ENCODE peak calls at places on chromosomes 3 and 15, in five cellular contexts. One of them, this sample, is unnamed.

GRCh38 chr3:105752791-105753415 is 115.9 kb downstream of the CBLB start:
- DNase-seq in AG09309: no peak
- DNase-seq in fibroblast of mammary gland: no peak
- DNase-seq in activated B cell treated with CpG ODN at 0.5 μM for 24 hours: no peak
- DNase-seq in kidney epithelial cell: no peak
- DNase-seq in this sample: no peak

GRCh38 chr3:121493431-121493830 is 52.4 kb downstream of the POLQ start:
- DNase-seq in kidney epithelial cell: no peak
- DNase-seq in AG09309: no peak
- DNase-seq in fibroblast of mammary gland: no peak
- DNase-seq in activated B cell treated with CpG ODN at 0.5 μM for 24 hours: no peak
- DNase-seq in this sample: no peak

GRCh38 chr3:45145681-45146614 is at the start of gene CDCP1:
- DNase-seq in activated B cell treated with CpG ODN at 0.5 μM for 24 hours: no peak
- DNase-seq in fibroblast of mammary gland: no peak
- DNase-seq in AG09309: no peak
- DNase-seq in kidney epithelial cell: no peak
- DNase-seq in this sample: no peak

GRCh38 chr3:65342084-65342683 is 654.4 kb upstream of the ADAMTS9 start:
- DNase-seq in activated B cell treated with CpG ODN at 0.5 μM for 24 hours: no peak
- DNase-seq in fibroblast of mammary gland: peak; percentile 50
- DNase-seq in kidney epithelial cell: no peak
- DNase-seq in AG09309: no peak
- DNase-seq in this sample: no peak

GRCh38 chr3:140164156-140164555 is 229.2 kb downstream of the CLSTN2 start:
- DNase-seq in activated B cell treated with CpG ODN at 0.5 μM for 24 hours: no peak
- DNase-seq in AG09309: no peak
- DNase-seq in fibroblast of mammary gland: no peak
- DNase-seq in kidney epithelial cell: no peak
- DNase-seq in this sample: no peak

GRCh38 chr3:126971891-126972351 is 11.0 kb upstream of the PLXNA1 start:
- DNase-seq in AG09309: no peak
- DNase-seq in kidney epithelial cell: no peak
- DNase-seq in activated B cell treated with CpG ODN at 0.5 μM for 24 hours: peak; percentile 41
- DNase-seq in fibroblast of mammary gland: peak; percentile 95
- DNase-seq in this sample: no peak

GRCh38 chr15:52003710-52004109 is 15.3 kb upstream of the MAPK6 start:
- DNase-seq in kidney epithelial cell: no peak
- DNase-seq in AG09309: no peak
- DNase-seq in activated B cell treated with CpG ODN at 0.5 μM for 24 hours: no peak
- DNase-seq in fibroblast of mammary gland: no peak
- DNase-seq in this sample: no peak

GRCh38 chr15:92473784-92474183 is 80.1 kb downstream of the ST8SIA2 start:
- DNase-seq in fibroblast of mammary gland: no peak
- DNase-seq in AG09309: no peak
- DNase-seq in kidney epithelial cell: no peak
- DNase-seq in activated B cell treated with CpG ODN at 0.5 μM for 24 hours: no peak
- DNase-seq in this sample: no peak

GRCh38 chr3:187967097-187967496 is 186.9 kb upstream of the LPP start:
- DNase-seq in activated B cell treated with CpG ODN at 0.5 μM for 24 hours: no peak
- DNase-seq in fibroblast of mammary gland: no peak
- DNase-seq in AG09309: no peak
- DNase-seq in kidney epithelial cell: no peak
- DNase-seq in this sample: no peak

GRCh38 chr3:45792516-45793172 is 3.7 kb downstream of the SLC6A20 start:
- DNase-seq in AG09309: no peak
- DNase-seq in kidney epithelial cell: no peak
- DNase-seq in activated B cell treated with CpG ODN at 0.5 μM for 24 hours: no peak
- DNase-seq in fibroblast of mammary gland: no peak
- DNase-seq in this sample: peak; percentile 47

GRCh38 chr3:59680916-59681315 is 631.1 kb upstream of the CFAP20DC start:
- DNase-seq in activated B cell treated with CpG ODN at 0.5 μM for 24 hours: no peak
- DNase-seq in AG09309: no peak
- DNase-seq in kidney epithelial cell: no peak
- DNase-seq in fibroblast of mammary gland: no peak
- DNase-seq in this sample: no peak

GRCh38 chr3:181698263-181698944 is 13.3 kb upstream of the SOX2 start:
- DNase-seq in kidney epithelial cell: no peak
- DNase-seq in activated B cell treated with CpG ODN at 0.5 μM for 24 hours: no peak
- DNase-seq in fibroblast of mammary gland: peak; percentile 28
- DNase-seq in AG09309: no peak
- DNase-seq in this sample: no peak

GRCh38 chr15:58146734-58147133 is 8.6 kb downstream of the AQP9 start:
- DNase-seq in activated B cell treated with CpG ODN at 0.5 μM for 24 hours: no peak
- DNase-seq in kidney epithelial cell: peak; percentile 89
- DNase-seq in AG09309: no peak
- DNase-seq in fibroblast of mammary gland: peak; percentile 80
- DNase-seq in this sample: no peak

DNA sequence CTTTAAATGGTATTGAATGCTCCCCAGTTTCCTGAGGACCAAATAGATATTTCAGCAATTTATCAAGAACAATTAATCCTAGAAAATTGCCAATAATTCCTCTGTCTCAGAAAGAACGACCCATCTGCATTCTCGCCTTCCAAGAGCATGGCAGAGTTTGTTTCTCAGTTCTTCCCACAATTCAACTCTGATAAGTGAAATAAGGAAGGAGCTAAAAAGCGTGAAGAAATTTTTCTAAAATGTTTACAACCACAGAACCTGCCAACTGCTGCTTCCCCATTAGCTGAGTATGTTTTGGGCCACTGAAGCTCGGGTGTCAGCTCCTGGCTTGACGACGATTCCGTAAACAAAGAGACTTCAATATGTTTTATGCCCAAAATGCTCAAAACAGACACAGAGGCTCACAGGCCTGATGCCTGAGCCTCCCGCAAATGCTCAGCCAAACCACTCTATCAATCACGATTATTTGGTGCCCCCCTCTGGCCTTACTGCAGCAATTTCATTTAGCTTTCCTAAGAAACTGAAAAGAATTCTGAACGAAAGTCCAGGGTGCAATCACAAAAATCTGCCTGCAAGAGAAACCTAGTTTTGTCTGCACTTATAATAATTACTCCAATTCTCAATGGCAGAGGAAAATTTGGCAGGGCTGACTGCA is 259.2 kb upstream of the CCDC54 start:
- DNase-seq in activated B cell treated with CpG ODN at 0.5 μM for 24 hours: no peak
- DNase-seq in kidney epithelial cell: peak; percentile 18
- DNase-seq in AG09309: peak; percentile 51
- DNase-seq in fibroblast of mammary gland: peak; percentile 86
- DNase-seq in this sample: no peak
- TF ChIP-seq CTCF in activated B cell treated with CpG ODN at 0.5 μM for 24 hours: no peak
- TF ChIP-seq CTCF in kidney epithelial cell: peak; percentile 54
- TF ChIP-seq CTCF in AG09309: peak; percentile 70
- TF ChIP-seq CTCF in fibroblast of mammary gland: peak; percentile 60
- TF ChIP-seq CTCF in this sample: peak; percentile 75

DNA sequence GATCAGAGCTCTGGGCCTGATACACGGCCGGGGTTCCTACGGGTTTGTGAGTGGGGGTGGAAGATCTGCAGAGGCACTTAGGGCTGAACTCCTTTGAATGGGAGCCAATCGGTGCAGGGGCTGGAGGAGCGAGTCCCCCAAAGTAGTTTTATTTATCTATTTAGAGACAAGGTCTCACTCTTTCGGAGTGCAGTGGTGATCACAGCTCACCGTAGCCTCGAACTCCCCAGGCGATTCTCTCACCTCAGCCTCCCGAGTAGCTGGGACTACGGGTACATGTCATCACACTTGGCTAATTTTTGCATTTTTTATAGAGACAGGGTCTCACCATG is 1.6 kb upstream of the CELSR3 start:
- DNase-seq in kidney epithelial cell: no peak
- DNase-seq in AG09309: no peak
- DNase-seq in fibroblast of mammary gland: no peak
- DNase-seq in activated B cell treated with CpG ODN at 0.5 μM for 24 hours: no peak
- DNase-seq in this sample: no peak
- TF ChIP-seq CTCF in kidney epithelial cell: no peak
- TF ChIP-seq CTCF in AG09309: no peak
- TF ChIP-seq CTCF in fibroblast of mammary gland: no peak
- TF ChIP-seq CTCF in activated B cell treated with CpG ODN at 0.5 μM for 24 hours: no peak
- TF ChIP-seq CTCF in this sample: peak; percentile 50

DNA sequence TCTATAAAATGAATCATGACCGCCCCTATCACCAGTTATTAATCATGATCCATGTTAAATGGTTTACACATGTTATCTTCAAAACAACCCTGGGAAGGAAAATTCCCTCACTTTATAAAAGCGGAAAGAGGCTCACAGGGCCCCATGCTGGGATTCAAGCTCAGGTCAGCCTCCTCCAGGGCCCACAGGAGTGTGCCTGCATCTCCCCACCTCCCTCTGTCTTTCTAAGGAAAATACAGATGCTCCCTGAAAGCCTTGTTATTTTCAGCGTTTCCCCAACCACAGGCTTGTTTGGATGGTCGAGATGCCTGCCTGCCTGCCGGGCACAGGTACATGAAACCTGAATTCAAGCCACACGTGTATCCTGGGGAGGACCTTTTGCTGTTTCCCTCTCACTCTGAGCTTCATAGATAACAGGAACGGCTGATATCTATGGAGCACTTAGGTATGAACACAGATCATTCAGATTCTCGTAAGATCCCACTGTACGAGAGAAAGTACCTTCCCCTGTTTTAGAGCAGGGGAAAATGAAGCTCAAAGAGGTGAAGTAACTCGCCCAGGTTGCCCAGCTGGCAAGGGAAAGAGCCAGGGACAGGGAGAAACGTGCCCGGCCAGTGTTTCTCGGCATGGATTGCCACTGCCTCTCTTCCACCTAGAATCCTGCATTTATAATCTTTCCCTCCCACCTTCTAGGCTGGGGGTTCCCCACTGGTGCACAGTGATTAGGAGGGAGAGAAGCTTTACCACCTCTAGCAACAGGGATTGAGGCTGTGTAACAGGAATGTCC is 39.2 kb downstream of the EHD4 start:
- DNase-seq in kidney epithelial cell: no peak
- DNase-seq in AG09309: no peak
- DNase-seq in fibroblast of mammary gland: no peak
- DNase-seq in activated B cell treated with CpG ODN at 0.5 μM for 24 hours: no peak
- DNase-seq in this sample: no peak
- TF ChIP-seq CTCF in kidney epithelial cell: no peak
- TF ChIP-seq CTCF in AG09309: no peak
- TF ChIP-seq CTCF in fibroblast of mammary gland: no peak
- TF ChIP-seq CTCF in activated B cell treated with CpG ODN at 0.5 μM for 24 hours: no peak
- TF ChIP-seq CTCF in this sample: no peak

GRCh38 chr3:89314454-89314853 is 207.0 kb downstream of the EPHA3 start:
- DNase-seq in fibroblast of mammary gland: peak; percentile 35
- DNase-seq in activated B cell treated with CpG ODN at 0.5 μM for 24 hours: no peak
- DNase-seq in AG09309: no peak
- DNase-seq in kidney epithelial cell: peak; percentile 38
- DNase-seq in this sample: no peak
- TF ChIP-seq CTCF in fibroblast of mammary gland: peak; percentile 12
- TF ChIP-seq CTCF in activated B cell treated with CpG ODN at 0.5 μM for 24 hours: no peak
- TF ChIP-seq CTCF in AG09309: peak; percentile 24
- TF ChIP-seq CTCF in kidney epithelial cell: peak; percentile 51
- TF ChIP-seq CTCF in this sample: peak; percentile 60

DNA sequence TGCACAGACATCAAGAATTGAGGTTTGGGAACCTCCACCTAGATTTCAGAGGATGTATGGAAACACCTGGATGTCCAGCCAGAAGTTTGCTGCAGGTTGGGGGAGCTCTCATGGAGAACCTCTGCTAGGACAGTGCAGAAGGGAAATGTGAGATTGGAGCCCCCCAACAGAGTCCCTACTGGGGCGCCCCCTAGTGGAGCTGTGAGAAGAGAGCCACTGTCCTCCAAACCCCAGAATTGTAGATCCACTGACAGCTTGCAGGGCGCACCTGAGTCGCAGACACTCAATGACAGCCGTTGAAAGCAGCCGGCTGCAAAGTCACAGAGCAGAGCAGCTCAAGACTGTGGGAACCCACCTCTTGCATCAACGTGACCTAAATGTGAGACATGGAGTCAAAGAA is 34.6 kb upstream of the EPHA6 start:
- DNase-seq in AG09309: no peak
- DNase-seq in activated B cell treated with CpG ODN at 0.5 μM for 24 hours: no peak
- DNase-seq in fibroblast of mammary gland: no peak
- DNase-seq in kidney epithelial cell: no peak
- DNase-seq in this sample: no peak
- TF ChIP-seq CTCF in AG09309: no peak
- TF ChIP-seq CTCF in activated B cell treated with CpG ODN at 0.5 μM for 24 hours: no peak
- TF ChIP-seq CTCF in fibroblast of mammary gland: no peak
- TF ChIP-seq CTCF in kidney epithelial cell: no peak
- TF ChIP-seq CTCF in this sample: peak; percentile 40

DNA sequence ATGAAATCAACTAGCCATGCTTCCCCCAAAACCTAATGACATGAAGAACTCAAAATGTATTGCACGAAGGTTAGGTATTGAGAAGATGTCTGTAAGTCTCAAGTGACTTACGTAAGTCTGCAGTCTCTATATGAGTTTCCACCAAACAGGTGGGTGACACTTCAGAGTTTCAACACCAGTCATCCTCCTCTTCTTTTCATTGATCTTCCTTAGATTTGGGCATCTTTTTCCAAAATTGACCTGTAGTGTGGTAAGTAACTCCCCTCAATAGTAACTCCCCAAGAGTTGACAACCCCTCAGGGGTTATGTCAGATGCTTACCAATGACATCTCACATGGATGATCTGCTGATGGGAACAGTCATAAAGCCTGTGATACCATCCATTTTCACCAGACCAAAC is 46.1 kb downstream of the GPR176 start:
- DNase-seq in fibroblast of mammary gland: no peak
- DNase-seq in AG09309: no peak
- DNase-seq in activated B cell treated with CpG ODN at 0.5 μM for 24 hours: no peak
- DNase-seq in kidney epithelial cell: no peak
- DNase-seq in this sample: no peak
- TF ChIP-seq CTCF in fibroblast of mammary gland: no peak
- TF ChIP-seq CTCF in AG09309: no peak
- TF ChIP-seq CTCF in activated B cell treated with CpG ODN at 0.5 μM for 24 hours: no peak
- TF ChIP-seq CTCF in kidney epithelial cell: no peak
- TF ChIP-seq CTCF in this sample: no peak

DNA sequence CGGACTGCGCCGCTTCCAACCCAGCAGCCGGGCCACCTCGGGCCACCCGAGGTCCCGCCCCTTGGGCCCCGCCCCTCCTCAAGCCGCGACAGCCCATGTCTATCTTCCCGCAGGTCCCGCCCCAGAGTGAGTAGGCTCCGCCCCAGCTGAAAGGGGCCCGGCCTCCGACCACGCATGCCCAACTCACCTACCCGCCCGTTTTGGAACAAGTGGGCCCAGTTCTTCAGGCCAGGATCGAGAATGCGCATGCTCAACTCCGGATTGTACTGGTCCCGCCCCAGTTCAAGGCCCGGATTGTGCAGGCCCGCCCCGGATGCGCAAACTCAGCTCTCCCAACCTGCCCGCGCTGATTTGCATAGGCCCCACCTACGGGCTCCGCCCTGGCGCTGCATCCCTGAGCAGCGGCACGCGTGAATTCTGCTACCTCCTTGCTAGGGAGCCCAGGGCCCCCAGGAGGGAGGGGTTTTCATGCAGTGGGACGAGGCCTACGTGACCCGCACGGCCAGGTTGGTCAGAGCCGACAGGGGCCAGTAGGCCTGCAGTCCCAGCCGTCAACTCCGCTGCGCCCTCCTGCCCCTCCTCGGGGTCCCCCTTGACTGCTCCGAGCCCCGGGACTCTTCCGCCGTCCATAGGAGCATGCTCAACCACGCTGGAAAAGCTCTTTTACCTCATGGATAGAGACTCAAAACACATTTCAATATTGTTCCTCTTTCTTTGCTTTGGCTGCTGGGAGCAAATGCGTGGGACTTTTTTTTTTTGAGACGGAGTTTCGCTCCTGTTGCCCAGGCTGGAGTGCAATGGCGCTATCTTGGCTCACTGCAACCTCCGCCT is at the start of gene PFKFB4:
- DNase-seq in fibroblast of mammary gland: peak; percentile 99
- DNase-seq in activated B cell treated with CpG ODN at 0.5 μM for 24 hours: peak; percentile 98
- DNase-seq in AG09309: peak; percentile 95
- DNase-seq in kidney epithelial cell: peak; percentile 97
- DNase-seq in this sample: peak; percentile 98
- TF ChIP-seq CTCF in fibroblast of mammary gland: no peak
- TF ChIP-seq CTCF in activated B cell treated with CpG ODN at 0.5 μM for 24 hours: no peak
- TF ChIP-seq CTCF in AG09309: no peak
- TF ChIP-seq CTCF in kidney epithelial cell: no peak
- TF ChIP-seq CTCF in this sample: peak; percentile 42